ENCODE peak calls at places on chromosomes 11 and 22, in four cellular contexts. One of them, this sample, is unnamed.
A peak's percentile ranks its signal among the peaks of the same experiment; 100 is the strongest.

GRCh38 chr11:128195057-128195751 is 392.2 kb downstream of the ETS1 start:
- DNase-seq in K562: peak; percentile 9
- DNase-seq in GM12878: no peak
- DNase-seq in HepG2: no peak
- DNase-seq in this sample: no peak

GRCh38 chr11:134581966-134582787 is 170.1 kb upstream of the B3GAT1 start:
- DNase-seq in K562: no peak
- DNase-seq in GM12878: no peak
- DNase-seq in HepG2: no peak
- DNase-seq in this sample: no peak

GRCh38 chr11:77345621-77346020 is 44.1 kb upstream of the GDPD4 start:
- DNase-seq in HepG2: no peak
- DNase-seq in GM12878: no peak
- DNase-seq in K562: no peak
- DNase-seq in this sample: no peak

GRCh38 chr11:126968915-126969314 is 31.7 kb downstream of the KIRREL3 start:
- DNase-seq in GM12878: no peak
- DNase-seq in K562: peak; percentile 3
- DNase-seq in HepG2: no peak
- DNase-seq in this sample: no peak

GRCh38 chr11:104130161-104130560 is 33.8 kb downstream of the PDGFD start:
- DNase-seq in GM12878: no peak
- DNase-seq in K562: no peak
- DNase-seq in HepG2: no peak
- DNase-seq in this sample: no peak

GRCh38 chr11:77377734-77378133 is 76.2 kb upstream of the GDPD4 start:
- DNase-seq in GM12878: no peak
- DNase-seq in HepG2: no peak
- DNase-seq in K562: no peak
- DNase-seq in this sample: no peak

GRCh38 chr11:128544625-128545024 is 42.7 kb downstream of the ETS1 start:
- DNase-seq in HepG2: no peak
- DNase-seq in GM12878: no peak
- DNase-seq in K562: no peak
- DNase-seq in this sample: no peak

GRCh38 chr11:95088946-95089619 is 563 bp upstream of the ENDOD1 start:
- DNase-seq in K562: no peak
- DNase-seq in GM12878: no peak
- DNase-seq in HepG2: no peak
- DNase-seq in this sample: no peak

GRCh38 chr11:75311858-75312288 is 39.6 kb downstream of the ARRB1 start:
- DNase-seq in HepG2: no peak
- DNase-seq in GM12878: no peak
- DNase-seq in K562: no peak
- DNase-seq in this sample: no peak
- TF ChIP-seq RAD21 in HepG2: no peak
- TF ChIP-seq RAD21 in GM12878: no peak
- TF ChIP-seq RAD21 in K562: no peak
- TF ChIP-seq RAD21 in this sample: no peak

GRCh38 chr11:62464655-62465054 is 45.8 kb downstream of the SCGB1A1 start:
- DNase-seq in GM12878: peak; percentile 34
- DNase-seq in K562: no peak
- DNase-seq in HepG2: no peak
- DNase-seq in this sample: no peak
- TF ChIP-seq ZBTB33 in GM12878: no peak
- TF ChIP-seq ZBTB33 in K562: no peak
- TF ChIP-seq ZBTB33 in HepG2: no peak
- TF ChIP-seq ZBTB33 in this sample: no peak

DNA sequence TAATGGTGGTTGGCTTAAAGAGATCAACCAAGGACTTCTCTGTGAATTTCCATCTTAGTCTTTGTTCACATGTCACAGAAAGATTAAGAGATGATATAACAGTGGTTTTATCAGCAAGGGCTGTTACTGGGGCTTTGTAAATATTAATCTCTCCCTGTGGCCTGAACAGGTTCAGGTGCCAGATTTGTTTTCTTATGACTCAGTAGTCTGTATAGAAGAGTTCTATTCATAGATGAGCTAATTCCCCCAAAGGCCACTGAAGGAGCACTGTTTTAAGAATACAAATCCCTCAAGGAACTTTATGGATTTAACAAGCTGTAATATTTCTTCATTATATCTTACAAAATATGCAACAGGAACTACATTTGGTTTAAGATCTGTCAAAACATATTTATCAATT is 50.4 kb downstream of the TCP11L1 start:
- DNase-seq in HepG2: no peak
- DNase-seq in K562: no peak
- DNase-seq in GM12878: no peak
- DNase-seq in this sample: no peak
- TF ChIP-seq SRF in HepG2: no peak
- TF ChIP-seq SRF in K562: no peak
- TF ChIP-seq SRF in GM12878: no peak
- TF ChIP-seq SRF in this sample: no peak

DNA sequence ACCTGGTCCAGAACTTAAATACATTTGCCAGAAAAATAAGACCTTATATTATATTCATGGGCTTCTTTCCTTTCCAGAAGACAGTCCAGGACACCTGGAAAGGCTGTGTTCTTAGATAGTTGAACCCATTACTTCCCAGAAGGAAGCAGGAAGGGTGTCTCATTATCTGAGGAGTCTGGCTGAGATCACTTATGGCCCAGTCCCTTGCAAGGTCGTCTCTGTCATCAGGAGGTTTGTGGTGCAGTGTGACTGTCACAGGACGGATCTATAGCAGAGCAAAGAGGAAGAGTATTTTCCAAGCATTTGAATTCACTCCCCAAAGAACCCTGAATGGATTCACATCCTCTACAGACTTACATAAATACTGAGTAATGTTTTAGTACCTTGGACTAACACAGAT is 270.7 kb upstream of the MTNR1B start:
- DNase-seq in K562: no peak
- DNase-seq in HepG2: no peak
- DNase-seq in GM12878: no peak
- DNase-seq in this sample: no peak
- TF ChIP-seq RAD21 in K562: no peak
- TF ChIP-seq RAD21 in HepG2: no peak
- TF ChIP-seq RAD21 in GM12878: no peak
- TF ChIP-seq RAD21 in this sample: no peak

DNA sequence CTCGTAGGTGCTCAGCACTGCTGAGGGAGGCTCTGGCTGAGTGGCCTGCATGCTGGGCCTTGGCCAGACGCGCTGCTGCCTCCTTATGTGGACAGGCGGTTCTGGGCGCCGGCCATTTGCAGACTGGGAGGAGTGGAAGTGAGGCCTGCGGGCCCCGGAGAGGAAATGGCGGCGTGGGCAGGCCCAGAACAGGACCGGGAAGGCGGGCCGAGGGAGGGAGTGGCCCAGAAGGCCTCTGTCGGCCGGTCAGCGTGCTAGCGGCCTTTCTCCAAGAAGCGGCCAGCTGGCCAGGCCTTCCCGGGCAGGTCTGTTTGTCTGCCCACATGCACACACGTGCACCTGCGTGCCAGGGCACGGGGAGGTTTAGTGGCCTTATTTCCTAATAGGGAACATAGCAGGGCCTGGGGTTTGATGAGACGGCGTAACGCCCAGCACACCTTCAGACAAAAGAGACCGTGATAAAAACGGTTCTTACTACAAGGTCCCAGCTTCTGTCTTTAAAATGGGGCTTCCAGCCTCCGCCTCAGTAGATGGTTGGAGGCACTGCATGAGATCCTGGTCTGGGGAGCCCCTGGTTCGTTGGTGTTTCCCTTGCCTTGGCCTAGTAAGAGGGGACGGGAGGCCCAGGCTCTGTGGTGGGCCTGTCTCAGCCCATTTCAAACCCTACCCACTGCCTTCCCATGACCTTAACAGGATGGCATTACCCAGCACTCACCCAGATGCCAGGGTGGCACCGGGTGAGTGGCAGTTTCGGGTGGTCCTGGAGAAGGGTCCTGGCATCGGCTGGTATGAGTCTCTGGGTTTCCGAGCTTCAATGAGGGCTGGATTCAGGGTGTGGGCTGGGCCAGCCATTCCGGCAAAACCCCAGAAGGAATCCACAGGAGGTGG is 65.1 kb upstream of the PPARA start:
- DNase-seq in GM12878: no peak
- DNase-seq in K562: peak; percentile 71
- DNase-seq in HepG2: no peak
- DNase-seq in this sample: no peak
- TF ChIP-seq ZBTB33 in GM12878: no peak
- TF ChIP-seq ZBTB33 in K562: peak; percentile 67
- TF ChIP-seq ZBTB33 in HepG2: no peak
- TF ChIP-seq ZBTB33 in this sample: no peak

DNA sequence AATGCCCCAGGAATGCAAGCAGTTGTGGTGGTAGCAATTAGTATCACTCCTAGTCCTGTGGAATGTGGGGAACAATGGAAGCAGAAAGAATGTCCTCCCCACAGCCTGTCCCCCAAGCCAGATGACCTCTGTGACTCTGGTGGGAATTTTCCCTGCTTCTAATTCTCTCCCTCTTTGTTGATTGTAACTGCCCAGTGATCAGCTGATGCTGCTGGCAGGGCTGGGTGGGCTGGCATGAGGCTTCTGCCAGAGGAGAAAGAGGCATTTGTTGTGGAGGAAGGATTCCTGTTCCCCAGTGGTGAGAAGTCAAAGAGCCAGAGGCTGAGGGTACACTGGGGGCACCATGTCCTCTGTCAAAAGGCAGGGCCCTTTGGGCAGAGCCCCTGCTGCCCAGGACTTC is 116.7 kb upstream of the NCAM1 start:
- DNase-seq in K562: no peak
- DNase-seq in HepG2: no peak
- DNase-seq in GM12878: no peak
- DNase-seq in this sample: no peak
- TF ChIP-seq SRF in K562: no peak
- TF ChIP-seq SRF in HepG2: no peak
- TF ChIP-seq SRF in GM12878: no peak
- TF ChIP-seq SRF in this sample: no peak

GRCh38 chr11:66068923-66069714 is 953 bp upstream of the PACS1 start:
- DNase-seq in K562: peak; percentile 49
- DNase-seq in HepG2: peak; percentile 12
- DNase-seq in GM12878: no peak
- DNase-seq in this sample: no peak

GRCh38 chr11:66068154-66068821 is 1.8 kb upstream of the PACS1 start:
- DNase-seq in HepG2: peak; percentile 57
- DNase-seq in K562: peak; percentile 81
- DNase-seq in GM12878: no peak
- DNase-seq in this sample: peak; percentile 42

GRCh38 chr11:66064571-66064970 is 5.5 kb upstream of the PACS1 start:
- DNase-seq in HepG2: no peak
- DNase-seq in K562: no peak
- DNase-seq in GM12878: no peak
- DNase-seq in this sample: no peak

GRCh38 chr11:66067640-66068039 is 2.4 kb upstream of the PACS1 start:
- DNase-seq in GM12878: no peak
- DNase-seq in K562: no peak
- DNase-seq in HepG2: no peak
- DNase-seq in this sample: no peak

GRCh38 chr11:66066751-66067150 is 3.3 kb upstream of the PACS1 start:
- DNase-seq in HepG2: no peak
- DNase-seq in K562: no peak
- DNase-seq in GM12878: no peak
- DNase-seq in this sample: no peak
- TF ChIP-seq RAD21 in HepG2: no peak
- TF ChIP-seq RAD21 in K562: no peak
- TF ChIP-seq RAD21 in GM12878: no peak
- TF ChIP-seq RAD21 in this sample: no peak

DNA sequence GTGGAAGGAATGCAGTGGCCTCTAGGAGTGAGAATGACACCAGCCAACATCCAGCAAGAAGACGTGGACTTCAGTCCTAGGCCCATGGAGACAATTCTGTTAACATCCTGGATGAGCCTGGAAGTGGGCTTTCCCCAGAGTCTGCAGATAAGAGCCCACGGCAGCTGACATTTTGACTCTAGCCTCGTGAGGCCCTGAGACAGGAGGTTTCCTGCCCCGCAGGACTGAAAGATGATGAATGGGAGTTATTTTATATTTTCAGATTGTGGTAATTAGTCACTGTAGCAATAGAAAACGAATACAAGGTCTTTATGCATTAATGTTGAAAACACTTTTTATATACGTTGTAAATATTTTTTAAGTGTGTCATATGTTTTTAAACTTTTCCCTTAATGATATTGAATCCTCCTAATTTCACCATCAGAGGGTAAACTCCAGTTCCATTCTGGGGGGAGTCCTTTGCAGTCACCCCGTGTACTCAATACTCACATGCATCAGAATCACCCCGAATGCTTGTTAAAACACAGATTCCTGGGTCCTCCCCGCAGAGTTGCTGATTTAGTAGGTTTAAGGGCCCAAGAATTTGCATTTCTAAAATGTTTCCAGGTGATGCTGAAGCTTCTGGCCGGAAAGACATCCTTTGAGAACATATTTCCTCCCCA is 545 bp upstream of the TPCN2 start:
- DNase-seq in GM12878: no peak
- DNase-seq in HepG2: no peak
- DNase-seq in K562: peak; percentile 35
- DNase-seq in this sample: no peak
- TF ChIP-seq ZBTB33 in GM12878: no peak
- TF ChIP-seq ZBTB33 in HepG2: no peak
- TF ChIP-seq ZBTB33 in K562: no peak
- TF ChIP-seq ZBTB33 in this sample: no peak